ENCODE peak calls at places on chromosome 7, in five cellular contexts. E, W, G, I and A are unnamed samples.
A peak's percentile ranks its signal among the peaks of the same experiment; 100 is the strongest.

GRCh38 chr7:84372155-84372621 is 177.6 kb upstream of the SEMA3A start:
- DNase-seq in E (no peak), W (no peak), G (no peak), I (no peak), A (no peak)

GRCh38 chr7:69451715-69452114 is 146.6 kb upstream of the AUTS2 start:
- DNase-seq in E (no peak), W (no peak), G (no peak), I (no peak), A (no peak)

GRCh38 chr7:12771378-12771877 is 84.0 kb downstream of the ARL4A start:
- DNase-seq in E (peak; percentile 20), W (no peak), G (no peak), I (no peak), A (no peak)

GRCh38 chr7:31648288-31648687 is 38.7 kb upstream of the PPP1R17 start:
- DNase-seq in E (no peak), W (no peak), G (peak; percentile 2), I (no peak), A (no peak)

GRCh38 chr7:22851140-22851539 is 28.5 kb upstream of the TOMM7 start:
- DNase-seq in E (no peak), W (no peak), G (no peak), I (no peak), A (no peak)

GRCh38 chr7:99374121-99375064 is at the start of gene ARPC1B:
- DNase-seq in E (peak; percentile 82), W (peak; percentile 67), G (peak; percentile 57), I (peak; percentile 67), A (peak; percentile 57)

GRCh38 chr7:590731-591551 is 71.3 kb upstream of the PDGFA start:
- DNase-seq in E (no peak), W (no peak), G (no peak), I (no peak), A (no peak)

GRCh38 chr7:78970440-78970916 is 483.0 kb downstream of the MAGI2 start:
- DNase-seq in E (no peak), W (no peak), G (no peak), I (no peak), A (no peak)

GRCh38 chr7:83782628-83783027 is 133.7 kb upstream of the SEMA3E start:
- DNase-seq in E (no peak), W (no peak), G (no peak), I (no peak), A (no peak)

GRCh38 chr7:64881461-64882287 is 21.4 kb upstream of the ZNF273 start:
- DNase-seq in E (no peak), W (no peak), G (no peak), I (no peak), A (peak; percentile 70)

GRCh38 chr7:73960548-73960947 is 67.4 kb upstream of the ELN start:
- DNase-seq in E (no peak), W (no peak), G (no peak), I (no peak), A (no peak)

GRCh38 chr7:44979481-44980392 is 922 bp upstream of the MYO1G start:
- DNase-seq in E (no peak), W (no peak), G (no peak), I (no peak), A (no peak)

GRCh38 chr7:111560773-111561658 is 1.3 kb downstream of the IMMP2L start:
- DNase-seq in E (no peak), W (no peak), G (peak; percentile 9), I (no peak), A (no peak)

GRCh38 chr7:122886357-122887081 is at the start of gene CADPS2:
- DNase-seq in E (peak; percentile 92), W (peak; percentile 84), G (peak; percentile 86), I (peak; percentile 56), A (peak; percentile 58)

GRCh38 chr7:32251659-32252058 is 181.5 kb upstream of the PDE1C start:
- DNase-seq in E (no peak), W (no peak), G (no peak), I (no peak), A (no peak)

GRCh38 chr7:32093415-32094408 is 23.5 kb upstream of the PDE1C start:
- DNase-seq in E (peak; percentile 46), W (peak; percentile 41), G (no peak), I (no peak), A (no peak)

GRCh38 chr7:82755705-82756551 is 312.4 kb upstream of the CACNA2D1 start:
- DNase-seq in E (no peak), W (no peak), G (no peak), I (no peak), A (no peak)

GRCh38 chr7:36303202-36304098 is 86.2 kb upstream of the ANLN start:
- DNase-seq in E (peak; percentile 85), W (peak; percentile 54), G (peak; percentile 59), I (peak; percentile 73), A (peak; percentile 97)

GRCh38 chr7:155956977-155957376 is 144.7 kb upstream of the SHH start:
- DNase-seq in E (no peak), W (no peak), G (no peak), I (no peak), A (no peak)

GRCh38 chr7:149725426-149725821 is 48.0 kb downstream of the ZNF467 start:
- DNase-seq in E (no peak), W (no peak), G (no peak), I (no peak), A (no peak)

GRCh38 chr7:123351506-123352225 is 151.9 kb upstream of the SLC13A1 start:
- DNase-seq in E (no peak), W (no peak), G (no peak), I (no peak), A (no peak)

GRCh38 chr7:28096713-28097112 is 83.9 kb downstream of the JAZF1 start:
- DNase-seq in E (peak; percentile 49), W (peak; percentile 43), G (peak; percentile 27), I (no peak), A (no peak)

GRCh38 chr7:69776611-69777010 is 178.3 kb downstream of the AUTS2 start:
- DNase-seq in E (no peak), W (no peak), G (no peak), I (no peak), A (no peak)

GRCh38 chr7:20260219-20260618 is 43.0 kb upstream of the MACC1 start:
- DNase-seq in E (no peak), W (no peak), G (no peak), I (no peak), A (no peak)

GRCh38 chr7:47557986-47558670 is 23.8 kb downstream of the TNS3 start:
- DNase-seq in E (no peak), W (no peak), G (no peak), I (no peak), A (no peak)

GRCh38 chr7:3673524-3673923 is 372.5 kb downstream of the SDK1 start:
- DNase-seq in E (peak; percentile 69), W (no peak), G (peak; percentile 23), I (no peak), A (no peak)

GRCh38 chr7:155992538-155992937 is 180.3 kb upstream of the SHH start:
- DNase-seq in E (no peak), W (no peak), G (no peak), I (no peak), A (no peak)

GRCh38 chr7:38318803-38319416 is 45.5 kb upstream of the TARP start:
- DNase-seq in E (no peak), W (no peak), G (peak; percentile 23), I (no peak), A (no peak)

GRCh38 chr7:149494738-149495368 is 2.8 kb downstream of the ZNF746 start:
- DNase-seq in E (no peak), W (no peak), G (peak; percentile 62), I (no peak), A (no peak)

GRCh38 chr7:137950967-137951366 is 50.9 kb downstream of the CREB3L2 start:
- DNase-seq in E (no peak), W (no peak), G (no peak), I (no peak), A (no peak)

GRCh38 chr7:157612664-157613561 is 276.1 kb downstream of the DNAJB6 start:
- DNase-seq in E (no peak), W (peak; percentile 29), G (no peak), I (no peak), A (no peak)

GRCh38 chr7:157572622-157573021 is 235.8 kb downstream of the DNAJB6 start:
- DNase-seq in E (no peak), W (no peak), G (no peak), I (no peak), A (no peak)

GRCh38 chr7:81478664-81479063 is 291.2 kb downstream of the HGF start:
- DNase-seq in E (peak; percentile 69), W (no peak), G (peak; percentile 77), I (no peak), A (no peak)

GRCh38 chr7:128430207-128430606 is 20.4 kb upstream of the IMPDH1 start:
- DNase-seq in E (no peak), W (no peak), G (no peak), I (no peak), A (no peak)
- TF ChIP-seq CTCF in E (peak; percentile 4), W (no peak), G (peak; percentile 50), I (no peak), A (no peak)

GRCh38 chr7:106111671-106112117 is 418 bp downstream of the SYPL1 start:
- DNase-seq in E (no peak), W (peak; percentile 68), G (peak; percentile 10), I (peak; percentile 31), A (no peak)
- TF ChIP-seq POLR2A in E (peak; percentile 63), W (no peak), G (no peak), I (no peak), A (no peak)

DNA sequence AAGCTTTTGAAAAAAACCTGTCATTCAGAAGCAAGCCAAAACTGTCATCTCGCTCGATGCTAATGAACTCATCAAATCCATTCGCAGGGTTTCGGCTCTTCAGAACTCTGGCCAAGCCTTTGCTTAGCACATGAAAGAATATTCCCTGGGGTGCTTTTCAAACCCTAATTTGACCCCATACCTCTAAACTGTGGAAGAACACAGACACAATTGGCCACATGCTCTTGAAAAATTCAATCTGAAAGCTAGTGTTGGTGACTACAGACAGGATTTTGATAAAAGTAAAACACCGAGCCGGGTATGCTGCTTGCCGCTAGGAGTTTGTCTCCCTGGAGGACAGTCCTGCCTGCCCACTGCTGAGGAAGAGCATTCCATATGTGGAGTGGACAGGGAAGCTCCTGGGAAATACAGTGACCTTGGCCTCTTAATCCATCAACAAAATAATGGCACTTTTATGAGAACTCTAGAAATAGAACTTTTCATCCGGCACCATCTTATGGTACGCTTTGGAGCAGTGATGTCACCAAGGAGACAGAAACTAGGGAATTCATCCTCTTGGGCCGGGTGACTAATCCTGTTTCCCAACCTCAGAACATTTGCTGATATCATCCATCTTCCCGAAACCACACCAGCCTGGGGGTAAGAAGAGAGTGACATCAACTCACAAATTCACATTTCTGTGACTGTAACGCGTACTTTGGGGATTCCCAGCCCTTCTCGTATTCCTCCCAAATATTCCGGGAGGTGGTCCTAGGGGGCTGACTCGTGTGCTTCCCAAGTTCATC is 34.2 kb downstream of the MTURN start:
- DNase-seq in E (no peak), W (no peak), G (no peak), I (no peak), A (no peak)
- TF ChIP-seq CTCF in E (no peak), W (no peak), G (no peak), I (no peak), A (no peak)

GRCh38 chr7:96638669-96639068 is 71.0 kb downstream of the SEM1 start:
- DNase-seq in E (no peak), W (no peak), G (no peak), I (no peak), A (no peak)

GRCh38 chr7:96636342-96636865 is 73.2 kb downstream of the SEM1 start:
- DNase-seq in E (no peak), W (no peak), G (no peak), I (no peak), A (no peak)

GRCh38 chr7:96640054-96640453 is 69.6 kb downstream of the SEM1 start:
- DNase-seq in E (no peak), W (no peak), G (no peak), I (no peak), A (no peak)

GRCh38 chr7:96637531-96637930 is 72.1 kb downstream of the SEM1 start:
- DNase-seq in E (no peak), W (no peak), G (no peak), I (no peak), A (no peak)

GRCh38 chr7:96636979-96637378 is 72.7 kb downstream of the SEM1 start:
- DNase-seq in E (no peak), W (no peak), G (no peak), I (no peak), A (no peak)
- TF ChIP-seq POLR2A in E (no peak), W (no peak), G (no peak), I (no peak), A (no peak)